ENCODE peak calls at places on chromosomes 4 and X, in six cellular contexts. P is H7, X is fibroblast of the aortic adventitia, A is GM23248, S is GM23338, T is Caco-2. I is an unnamed sample.

GRCh38 chr4:123102897-123103489 is 180.6 kb upstream of the NUDT6 start:
- DNase-seq in P (peak; percentile 55), X (peak; percentile 78), A (peak; percentile 65), S (peak; percentile 59), T (peak; percentile 34), I (no peak)

GRCh38 chr4:150600821-150601445 is 19.0 kb downstream of the MAB21L2 start:
- DNase-seq in P (no peak), X (no peak), A (no peak), S (no peak), T (no peak), I (no peak)

GRCh38 chr4:146095091-146095690 is 80.3 kb upstream of the LSM6 start:
- DNase-seq in P (peak; percentile 25), X (peak; percentile 84), A (peak; percentile 68), S (peak; percentile 88), T (peak; percentile 48), I (peak; percentile 54)

GRCh38 chrX:148310402-148311200 is 189.8 kb upstream of the AFF2 start:
- DNase-seq in P (no peak), X (no peak), A (no peak), S (no peak), T (no peak), I (no peak)

GRCh38 chr4:158850800-158851644 is 82.2 kb downstream of the FNIP2 start:
- DNase-seq in P (peak; percentile 30), X (peak; percentile 79), A (peak; percentile 57), S (peak; percentile 48), T (peak; percentile 30), I (no peak)

GRCh38 chr4:180828455-180829018 is 1414.7 kb upstream of the TENM3 start:
- DNase-seq in P (peak; percentile 10), X (peak; percentile 91), A (peak; percentile 78), S (peak; percentile 67), T (peak; percentile 17), I (no peak)

GRCh38 chrX:109843963-109844751 is 111.1 kb upstream of the ACSL4 start:
- DNase-seq in P (no peak), X (peak; percentile 51), A (peak; percentile 27), S (no peak), T (no peak), I (no peak)

GRCh38 chrX:23389196-23389792 is 54.6 kb downstream of the PTCHD1 start:
- DNase-seq in P (no peak), X (no peak), A (no peak), S (peak; percentile 30), T (no peak), I (no peak)

GRCh38 chrX:134836497-134836968 is 154.3 kb upstream of the SMIM10 start:
- DNase-seq in P (no peak), X (peak; percentile 23), A (peak; percentile 17), S (no peak), T (no peak), I (no peak)

GRCh38 chr4:45004847-45005565 is 278.6 kb upstream of the GNPDA2 start:
- DNase-seq in P (no peak), X (no peak), A (no peak), S (no peak), T (no peak), I (no peak)

GRCh38 chr4:84938316-84938715 is 28.2 kb downstream of the WDFY3 start:
- DNase-seq in P (no peak), X (peak; percentile 88), A (peak; percentile 83), S (no peak), T (no peak), I (no peak)

GRCh38 chr4:84937381-84937977 is 29.0 kb downstream of the WDFY3 start:
- DNase-seq in P (no peak), X (no peak), A (no peak), S (no peak), T (no peak), I (no peak)

GRCh38 chr4:84940960-84941359 is 25.5 kb downstream of the WDFY3 start:
- DNase-seq in P (no peak), X (no peak), A (no peak), S (no peak), T (no peak), I (no peak)

GRCh38 chr4:84936123-84936522 is 30.4 kb downstream of the WDFY3 start:
- DNase-seq in P (no peak), X (no peak), A (no peak), S (no peak), T (no peak), I (no peak)

DNA sequence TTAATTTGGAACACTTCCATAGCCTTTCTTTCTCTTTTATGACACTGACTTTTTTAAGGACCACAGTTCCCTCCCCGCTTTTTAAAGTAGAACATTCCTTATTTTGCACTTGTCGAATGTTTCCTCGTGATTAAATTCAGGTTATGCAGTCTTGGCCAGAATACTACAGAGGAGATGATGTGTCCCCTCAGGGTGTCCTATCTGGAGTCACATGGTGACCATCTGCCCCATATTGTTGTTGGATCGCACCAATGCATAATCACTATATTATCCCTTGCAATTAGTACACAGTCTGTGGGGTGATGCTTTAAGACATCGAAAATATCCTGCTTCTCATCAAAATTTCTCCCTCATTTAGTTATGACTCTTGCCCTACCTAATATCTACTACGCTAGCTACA is 27.4 kb downstream of the WDFY3 start:
- DNase-seq in P (no peak), X (no peak), A (no peak), S (no peak), T (no peak), I (no peak)
- H3K4me3 ChIP-seq in P (no peak overlapping the region), X (no peak overlapping the region), A (peak overlapping the region; percentile 52), S (no peak overlapping the region), T (no peak overlapping the region), I (no peak overlapping the region)

GRCh38 chr4:118941799-118942198 is 53.1 kb downstream of the SYNPO2 start:
- DNase-seq in P (no peak), X (peak; percentile 35), A (no peak), S (no peak), T (no peak), I (no peak)
- H3K4me3 ChIP-seq in P (no peak overlapping the region), X (no peak overlapping the region), A (no peak overlapping the region), S (no peak overlapping the region), T (no peak overlapping the region), I (no peak overlapping the region)

DNA sequence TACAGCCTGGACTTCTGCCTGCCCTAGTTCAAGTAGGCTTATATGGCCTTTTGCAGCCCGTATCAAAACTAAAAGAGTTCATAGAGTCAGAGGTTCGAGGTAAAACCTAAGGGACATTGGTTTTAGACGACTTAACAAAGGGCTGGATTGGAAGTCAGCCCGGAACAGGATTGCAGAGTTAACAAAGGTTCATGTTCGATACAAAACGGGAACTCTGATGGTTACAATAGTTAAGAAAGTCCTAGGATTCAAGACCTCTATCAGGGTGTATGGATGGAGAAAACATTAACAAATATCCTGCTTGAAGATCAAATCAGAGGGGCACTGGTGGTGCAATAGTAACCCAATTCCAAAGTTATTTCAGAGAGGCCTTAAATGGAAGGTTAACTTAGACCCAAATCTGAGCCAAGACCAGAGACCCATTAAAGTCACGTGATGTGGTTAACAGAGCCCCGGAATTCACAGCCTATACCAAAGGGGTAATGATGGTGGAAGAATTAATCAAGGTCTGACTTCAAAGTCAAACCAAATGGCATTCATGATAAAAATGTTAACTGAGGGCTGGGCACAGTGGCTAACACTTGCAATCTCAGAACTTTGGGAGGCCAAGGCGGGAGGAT is 656 bp upstream of the ZNF630 start:
- DNase-seq in P (no peak), X (no peak), A (no peak), S (no peak), T (no peak), I (no peak)
- H3K4me3 ChIP-seq in P (no peak overlapping the region), X (no peak overlapping the region), A (peak overlapping the region; percentile 84), S (peak overlapping the region; percentile 81), T (no peak overlapping the region), I (no peak overlapping the region)

GRCh38 chr4:42483426-42484379 is 86.4 kb downstream of the SHISA3 start:
- DNase-seq in P (no peak), X (peak; percentile 88), A (peak; percentile 47), S (no peak), T (no peak), I (no peak)

GRCh38 chr4:42488114-42488513 is 90.8 kb downstream of the SHISA3 start:
- DNase-seq in P (no peak), X (no peak), A (no peak), S (no peak), T (no peak), I (no peak)

GRCh38 chr4:42487230-42487629 is 89.9 kb downstream of the SHISA3 start:
- DNase-seq in P (no peak), X (no peak), A (no peak), S (no peak), T (no peak), I (no peak)

GRCh38 chr4:42482516-42483327 is 85.4 kb downstream of the SHISA3 start:
- DNase-seq in P (no peak), X (peak; percentile 62), A (no peak), S (no peak), T (no peak), I (no peak)

GRCh38 chr4:42484630-42485029 is 87.3 kb downstream of the SHISA3 start:
- DNase-seq in P (no peak), X (no peak), A (no peak), S (peak; percentile 33), T (no peak), I (no peak)
- H3K4me3 ChIP-seq in P (no peak overlapping the region), X (no peak overlapping the region), A (no peak overlapping the region), S (peak overlapping the region; percentile 9), T (no peak overlapping the region), I (no peak overlapping the region)

GRCh38 chrX:2317527-2318055 is 183.2 kb downstream of the DHRSX start:
- DNase-seq in P (no peak), X (no peak), A (no peak), S (no peak), T (no peak), I (no peak)

GRCh38 chrX:2321411-2321810 is 179.4 kb downstream of the DHRSX start:
- DNase-seq in P (no peak), X (no peak), A (no peak), S (no peak), T (no peak), I (no peak)

GRCh38 chrX:2318371-2318770 is 182.4 kb downstream of the DHRSX start:
- DNase-seq in P (no peak), X (no peak), A (no peak), S (no peak), T (no peak), I (no peak)

GRCh38 chrX:2320089-2320488 is 180.7 kb downstream of the DHRSX start:
- DNase-seq in P (no peak), X (no peak), A (no peak), S (no peak), T (no peak), I (no peak)

GRCh38 chrX:2320580-2321327 is 180.0 kb downstream of the DHRSX start:
- DNase-seq in P (no peak), X (peak; percentile 58), A (peak; percentile 58), S (no peak), T (peak; percentile 76), I (no peak)
- H3K4me3 ChIP-seq in P (no peak overlapping the region), X (no peak overlapping the region), A (no peak overlapping the region), S (no peak overlapping the region), T (no peak overlapping the region), I (no peak overlapping the region)

GRCh38 chrX:153763298-153763932 is 634 bp upstream of the PLXNB3 start:
- DNase-seq in P (peak; percentile 47), X (no peak), A (no peak), S (no peak), T (no peak), I (no peak)

GRCh38 chrX:153765138-153766079 is 1.4 kb downstream of the PLXNB3 start:
- DNase-seq in P (peak; percentile 68), X (no peak), A (peak; percentile 56), S (no peak), T (no peak), I (no peak)

GRCh38 chrX:153763989-153764755 is at the start of gene PLXNB3:
- DNase-seq in P (peak; percentile 94), X (peak; percentile 59), A (peak; percentile 88), S (peak; percentile 74), T (peak; percentile 75), I (no peak)

GRCh38 chrX:153766098-153766817 is 2.2 kb downstream of the PLXNB3 start:
- DNase-seq in P (peak; percentile 80), X (peak; percentile 53), A (peak; percentile 82), S (no peak), T (no peak), I (no peak)

GRCh38 chrX:153764786-153765137 is 713 bp downstream of the PLXNB3 start:
- DNase-seq in P (peak; percentile 57), X (no peak), A (no peak), S (no peak), T (no peak), I (no peak)
- H3K4me3 ChIP-seq in P (no peak overlapping the region), X (peak overlapping the region; percentile 57), A (peak overlapping the region; percentile 73), S (no peak overlapping the region), T (no peak overlapping the region), I (no peak overlapping the region)